ENCODE peak calls at places on chromosomes 3 and 15, in seven cellular contexts. T, F, B, W, X, J and Z are unnamed samples.

GRCh38 chr15:66496951-66497501 is 536 bp downstream of the SNAPC5 start:
- DNase-seq in T (no peak), F (no peak), B (no peak), W (no peak), X (no peak), J (no peak), Z (no peak)

GRCh38 chr3:139104062-139104461 is 59.4 kb upstream of the PRR23C start:
- DNase-seq in T (no peak), F (peak; percentile 27), B (no peak), W (no peak), X (no peak), J (no peak), Z (no peak)

GRCh38 chr3:99958177-99958912 is 140.7 kb downstream of the CMSS1 start:
- DNase-seq in T (no peak), F (no peak), B (no peak), W (no peak), X (no peak), J (no peak), Z (no peak)

GRCh38 chr15:99014803-99015676 is 7.4 kb upstream of the PGPEP1L start:
- DNase-seq in T (peak; percentile 52), F (peak; percentile 84), B (peak; percentile 80), W (peak; percentile 62), X (peak; percentile 82), J (peak; percentile 92), Z (peak; percentile 52)

GRCh38 chr15:45307230-45307924 is 55.3 kb downstream of the SLC28A2 start:
- DNase-seq in T (no peak), F (no peak), B (no peak), W (no peak), X (peak; percentile 37), J (no peak), Z (no peak)

GRCh38 chr3:47874438-47874837 is 71.5 kb downstream of the DHX30 start:
- DNase-seq in T (no peak), F (no peak), B (no peak), W (no peak), X (no peak), J (no peak), Z (no peak)

GRCh38 chr15:62549345-62549970 is 384.4 kb upstream of the C2CD4B start:
- DNase-seq in T (peak; percentile 57), F (no peak), B (no peak), W (no peak), X (peak; percentile 59), J (no peak), Z (no peak)

GRCh38 chr15:51144021-51144532 is 49.4 kb upstream of the TNFAIP8L3 start:
- DNase-seq in T (no peak), F (no peak), B (no peak), W (no peak), X (peak; percentile 88), J (no peak), Z (no peak)

GRCh38 chr3:23202921-23203650 is at the start of gene UBE2E2:
- DNase-seq in T (peak; percentile 71), F (peak; percentile 78), B (peak; percentile 75), W (peak; percentile 54), X (peak; percentile 55), J (peak; percentile 92), Z (peak; percentile 50)

GRCh38 chr3:126149960-126150515 is 30.3 kb downstream of the ALDH1L1 start:
- DNase-seq in T (peak; percentile 10), F (no peak), B (no peak), W (no peak), X (no peak), J (no peak), Z (no peak)

GRCh38 chr3:157938154-157938774 is 168.0 kb downstream of the SHOX2 start:
- DNase-seq in T (no peak), F (no peak), B (no peak), W (no peak), X (peak; percentile 39), J (no peak), Z (no peak)

GRCh38 chr3:82353281-82354171 is 592.1 kb upstream of the GBE1 start:
- DNase-seq in T (peak; percentile 44), F (no peak), B (no peak), W (no peak), X (peak; percentile 54), J (no peak), Z (no peak)

GRCh38 chr3:119918992-119919933 is 137.4 kb downstream of the NR1I2 start:
- DNase-seq in T (no peak), F (no peak), B (no peak), W (no peak), X (no peak), J (no peak), Z (no peak)

GRCh38 chr15:74955796-74956647 is 550 bp downstream of the RPP25 start:
- DNase-seq in T (peak; percentile 90), F (peak; percentile 78), B (peak; percentile 75), W (peak; percentile 59), X (no peak), J (peak; percentile 84), Z (peak; percentile 48)

GRCh38 chr3:51995346-51996156 is at the start of gene RPL29:
- DNase-seq in T (peak; percentile 94), F (peak; percentile 94), B (peak; percentile 86), W (peak; percentile 71), X (peak; percentile 94), J (peak; percentile 94), Z (peak; percentile 85)

GRCh38 chr3:171649282-171649681 is 161.0 kb downstream of the PLD1 start:
- DNase-seq in T (peak; percentile 39), F (no peak), B (no peak), W (no peak), X (no peak), J (no peak), Z (no peak)

GRCh38 chr3:171652932-171653331 is 157.4 kb downstream of the PLD1 start:
- DNase-seq in T (no peak), F (no peak), B (no peak), W (no peak), X (no peak), J (no peak), Z (no peak)

GRCh38 chr3:171648079-171648478 is 162.2 kb downstream of the PLD1 start:
- DNase-seq in T (no peak), F (no peak), B (no peak), W (no peak), X (no peak), J (no peak), Z (no peak)

GRCh38 chr3:171653701-171654100 is 156.6 kb downstream of the PLD1 start:
- DNase-seq in T (no peak), F (no peak), B (no peak), W (no peak), X (no peak), J (no peak), Z (no peak)

DNA sequence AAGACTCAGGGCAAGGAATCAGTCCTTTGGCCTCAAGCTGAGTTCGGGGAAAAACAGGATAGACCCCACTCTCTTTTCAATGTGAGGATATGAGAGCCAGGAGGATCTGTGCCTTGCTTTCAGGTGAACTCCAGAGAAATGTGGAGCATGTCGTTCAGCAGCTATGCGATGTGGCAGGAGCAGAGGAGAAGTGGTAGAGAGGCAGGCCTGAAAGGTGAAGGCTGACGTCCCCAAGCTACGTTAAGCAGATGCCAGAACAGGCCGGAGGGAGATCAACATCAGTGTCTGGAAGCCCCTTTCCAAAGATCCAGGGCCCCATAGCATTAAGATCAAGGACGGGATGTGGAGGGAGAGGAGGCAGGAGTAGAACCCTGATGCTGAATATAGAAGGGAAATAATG is 160.1 kb downstream of the PLD1 start:
- DNase-seq in T (no peak), F (no peak), B (no peak), W (no peak), X (no peak), J (no peak), Z (no peak)
- TF ChIP-seq CTCF in T (no peak), F (no peak), B (no peak), W (no peak), X (no peak), J (no peak), Z (no peak)

GRCh38 chr3:9795212-9795611 is 2.3 kb downstream of the ARPC4 start:
- DNase-seq in T (no peak), F (no peak), B (no peak), W (no peak), X (no peak), J (no peak), Z (no peak)

GRCh38 chr3:9797196-9797945 is 4.5 kb downstream of the ARPC4 start:
- DNase-seq in T (no peak), F (no peak), B (no peak), W (no peak), X (no peak), J (no peak), Z (no peak)

GRCh38 chr3:9806137-9806536 is 3.9 kb upstream of the TTLL3 start:
- DNase-seq in T (no peak), F (no peak), B (no peak), W (no peak), X (no peak), J (no peak), Z (no peak)

GRCh38 chr3:9803494-9803893 is 6.6 kb upstream of the TTLL3 start:
- DNase-seq in T (no peak), F (no peak), B (no peak), W (no peak), X (no peak), J (no peak), Z (no peak)

GRCh38 chr3:9800529-9800928 is 7.6 kb downstream of the ARPC4 start:
- DNase-seq in T (no peak), F (no peak), B (no peak), W (no peak), X (no peak), J (no peak), Z (no peak)
- TF ChIP-seq CTCF in T (peak; percentile 22), F (peak; percentile 57), B (peak; percentile 39), W (peak; percentile 42), X (no peak), J (peak; percentile 7), Z (no peak)

GRCh38 chr3:31531465-31531991 is 1.2 kb upstream of the STT3B start:
- DNase-seq in T (no peak), F (no peak), B (no peak), W (no peak), X (no peak), J (no peak), Z (no peak)
- TF ChIP-seq CTCF in T (peak; percentile 25), F (peak; percentile 38), B (no peak), W (peak; percentile 37), X (peak; percentile 8), J (no peak), Z (no peak)

GRCh38 chr3:127254001-127254400 is 33.8 kb downstream of the PRR20G start:
- DNase-seq in T (no peak), F (no peak), B (no peak), W (no peak), X (no peak), J (no peak), Z (no peak)

GRCh38 chr3:127255516-127255915 is 32.3 kb downstream of the PRR20G start:
- DNase-seq in T (no peak), F (no peak), B (no peak), W (no peak), X (no peak), J (no peak), Z (no peak)

GRCh38 chr3:127256138-127256537 is 31.7 kb downstream of the PRR20G start:
- DNase-seq in T (no peak), F (no peak), B (no peak), W (no peak), X (no peak), J (no peak), Z (no peak)

GRCh38 chr3:127253491-127253890 is 34.4 kb downstream of the PRR20G start:
- DNase-seq in T (no peak), F (no peak), B (no peak), W (no peak), X (no peak), J (no peak), Z (no peak)

DNA sequence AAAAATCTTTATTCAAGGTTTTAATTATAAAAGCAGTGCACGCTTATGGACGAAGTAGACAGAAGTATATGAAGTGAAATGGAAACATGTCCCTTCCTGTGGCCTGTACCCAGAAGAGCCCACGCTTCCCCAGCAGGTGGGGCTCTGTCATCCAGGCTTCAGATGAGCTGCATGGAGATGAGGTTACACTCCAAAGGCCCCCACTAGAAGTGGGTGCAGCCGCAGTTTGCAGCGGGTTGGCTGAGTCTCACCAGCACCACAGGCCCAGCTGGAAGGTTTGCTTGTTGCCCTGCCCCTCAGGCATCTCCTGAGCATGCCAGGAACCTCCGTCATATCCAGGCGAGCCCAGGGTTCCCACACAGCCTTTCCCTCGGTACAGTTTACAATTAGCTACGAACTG is 33.1 kb downstream of the PRR20G start:
- DNase-seq in T (no peak), F (no peak), B (no peak), W (no peak), X (peak; percentile 74), J (no peak), Z (no peak)
- TF ChIP-seq CTCF in T (no peak), F (peak; percentile 50), B (no peak), W (peak; percentile 38), X (peak; percentile 58), J (peak; percentile 5), Z (no peak)